ENCODE peak calls at places on chromosomes 6 and 20, in five cellular contexts. H is K562, Q is tibial artery, G is fibroblast of lung, X is cardiac muscle cell. E is an unnamed sample.

GRCh38 chr6:138374815-138375214 is 2.9 kb upstream of the SMIM28 start:
- DNase-seq in X (no peak), H (no peak), Q (no peak), G (no peak), E (no peak)

GRCh38 chr20:41889871-41890224 is 271.7 kb upstream of the CHD6 start:
- DNase-seq in H (no peak), G (no peak), X (no peak), Q (no peak), E (no peak)

GRCh38 chr6:45614488-45615285 is 237.0 kb upstream of the SUPT3H start:
- DNase-seq in Q (no peak), X (no peak), H (no peak), G (no peak), E (no peak)

GRCh38 chr6:37059344-37060194 is 54.1 kb downstream of the FGD2 start:
- DNase-seq in H (peak; percentile 92), G (peak; percentile 97), X (peak; percentile 70), Q (peak; percentile 73), E (peak; percentile 95)

GRCh38 chr6:125421853-125422252 is 120.1 kb upstream of the HDDC2 start:
- DNase-seq in X (peak; percentile 60), Q (peak; percentile 66), H (no peak), G (peak; percentile 48), E (peak; percentile 85)

GRCh38 chr20:49292010-49292409 is 14.2 kb upstream of the ZNFX1 start:
- DNase-seq in X (no peak), Q (no peak), G (no peak), H (no peak), E (no peak)

GRCh38 chr6:31083742-31084354 is 28.5 kb downstream of the C6orf15 start:
- DNase-seq in Q (no peak), X (peak; percentile 49), H (peak; percentile 70), G (peak; percentile 78), E (peak; percentile 85)

GRCh38 chr20:50270569-50270968 is 79.9 kb downstream of the CEBPB start:
- DNase-seq in X (no peak), Q (no peak), H (no peak), G (no peak), E (no peak)

GRCh38 chr6:56051199-56051598 is 175.8 kb upstream of the BMP5 start:
- DNase-seq in G (no peak), Q (no peak), H (no peak), X (no peak), E (no peak)

GRCh38 chr6:46689657-46690056 is 2.0 kb downstream of the TDRD6 start:
- DNase-seq in H (no peak), G (no peak), X (no peak), Q (no peak), E (no peak)

GRCh38 chr20:39042279-39043150 is 80.4 kb downstream of the DHX35 start:
- DNase-seq in H (no peak), X (no peak), Q (no peak), G (peak; percentile 81), E (no peak)

GRCh38 chr6:134826889-134827737 is 122.8 kb downstream of the ALDH8A1 start:
- DNase-seq in H (no peak), G (peak; percentile 100), Q (peak; percentile 93), X (no peak), E (peak; percentile 80)

GRCh38 chr20:24815196-24815815 is 133.8 kb upstream of the CST7 start:
- DNase-seq in X (no peak), G (no peak), H (no peak), Q (no peak), E (no peak)

GRCh38 chr6:53031281-53031680 is 33.9 kb upstream of the FBXO9 start:
- DNase-seq in Q (no peak), X (no peak), G (no peak), H (no peak), E (no peak)

GRCh38 chr6:53032853-53033252 is 32.4 kb upstream of the FBXO9 start:
- DNase-seq in G (peak; percentile 60), Q (no peak), X (no peak), H (no peak), E (no peak)

GRCh38 chr6:53035549-53036213 is 29.5 kb upstream of the FBXO9 start:
- DNase-seq in H (no peak), X (no peak), Q (no peak), G (no peak), E (no peak)

GRCh38 chr6:53029761-53030160 is 34.7 kb upstream of the GSTA4 start:
- DNase-seq in H (no peak), Q (no peak), X (no peak), G (no peak), E (no peak)

DNA sequence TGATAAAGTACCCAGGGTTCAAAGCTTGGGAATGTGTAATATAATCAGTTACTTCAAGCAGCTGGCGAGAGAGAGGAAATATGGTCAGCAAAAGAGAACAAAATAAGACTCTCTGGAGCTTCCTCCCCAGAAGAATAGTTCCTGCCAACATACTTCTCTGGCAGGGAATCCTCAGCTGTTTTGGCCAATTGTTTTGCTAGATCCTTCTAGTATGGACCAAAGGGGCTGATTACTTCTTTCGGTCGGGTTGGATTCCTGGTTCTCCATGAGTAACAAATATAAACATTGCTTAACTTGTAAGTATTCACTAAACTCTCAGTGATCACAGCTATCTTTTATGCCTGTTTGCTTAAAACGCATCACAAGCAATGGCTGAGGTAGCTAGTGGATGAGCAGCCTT is 31.4 kb upstream of the FBXO9 start:
- DNase-seq in H (no peak), G (peak; percentile 74), Q (no peak), X (no peak), E (peak; percentile 60)
- H3K27ac ChIP-seq in H (no peak overlapping the region), G (peak overlapping the region; percentile 45), Q (peak overlapping the region; percentile 13), X (no peak overlapping the region), E (no peak overlapping the region)

GRCh38 chr6:15021074-15021473 is 224.8 kb upstream of the JARID2 start:
- DNase-seq in Q (no peak), G (no peak), X (no peak), H (no peak), E (no peak)
- H3K4me3 ChIP-seq in Q (no peak overlapping the region), G (no peak overlapping the region), X (no peak overlapping the region), H (no peak overlapping the region), E (no peak overlapping the region)

GRCh38 chr6:160933256-160933655 is 58.3 kb upstream of the MAP3K4 start:
- DNase-seq in X (peak; percentile 61), H (no peak), G (no peak), Q (no peak), E (no peak)
- TF ChIP-seq CTCF in X (peak; percentile 11), H (peak; percentile 53), G (no peak), Q (no peak), E (peak; percentile 53)

GRCh38 chr6:122790740-122791679 is 2.0 kb downstream of the SMPDL3A start:
- DNase-seq in H (no peak), Q (no peak), X (peak; percentile 39), G (no peak), E (no peak)
- H3K27ac ChIP-seq in H (no peak overlapping the region), Q (no peak overlapping the region), X (peak overlapping the region; percentile 91), G (no peak overlapping the region), E (no peak overlapping the region)

GRCh38 chr6:168450921-168451320 is 9.9 kb downstream of the SMOC2 start:
- DNase-seq in Q (no peak), G (no peak), H (no peak), X (no peak), E (no peak)
- H3K4me3 ChIP-seq in Q (no peak overlapping the region), G (no peak overlapping the region), H (no peak overlapping the region), X (no peak overlapping the region), E (no peak overlapping the region)

DNA sequence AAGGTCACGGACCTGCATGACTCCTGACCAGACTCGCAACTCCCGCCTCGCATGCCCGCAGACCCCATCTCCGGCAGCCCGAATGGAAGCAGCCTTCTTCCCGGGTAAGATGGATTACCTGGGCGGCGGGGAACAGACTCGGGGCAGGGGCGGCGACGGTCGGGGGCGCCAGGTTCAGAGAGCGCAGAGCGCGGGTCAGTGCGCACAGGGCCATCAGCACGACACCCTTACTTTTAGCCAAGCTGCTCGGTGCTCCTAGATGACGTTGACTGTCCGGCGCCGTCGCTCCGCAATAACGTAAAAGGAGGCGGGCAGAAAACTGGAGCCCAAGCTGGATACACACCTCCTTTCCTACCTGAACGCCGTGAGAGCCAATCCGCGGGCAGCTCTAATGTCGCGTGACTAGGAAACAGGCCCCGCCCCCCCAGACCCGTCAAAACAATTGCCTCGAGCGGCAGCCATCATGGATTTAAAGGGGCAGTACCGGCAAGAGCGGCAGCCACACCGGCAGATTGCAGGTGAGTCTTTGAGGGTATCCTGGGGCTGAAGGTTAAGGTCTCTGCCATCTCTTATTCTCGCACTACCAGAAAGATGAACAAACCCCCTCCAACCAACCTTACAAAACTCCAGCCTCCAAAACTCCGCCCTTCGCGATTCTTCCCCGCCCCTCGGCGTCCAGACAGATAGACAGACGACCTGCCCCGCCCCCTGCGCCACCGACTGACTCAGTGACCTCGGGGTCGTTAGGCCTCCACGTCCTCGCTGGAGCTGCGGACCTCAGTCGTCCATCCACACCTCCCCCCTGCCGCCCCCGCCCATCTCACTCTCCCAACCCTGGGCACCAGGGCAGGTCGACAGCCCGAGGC is at the start of the genes KLC4 and MRPL2:
- DNase-seq in H (peak; percentile 99), Q (peak; percentile 98), X (peak; percentile 99), G (peak; percentile 98), E (peak; percentile 99)
- TF ChIP-seq CTCF in H (no peak), Q (no peak), X (no peak), G (no peak), E (no peak)